ENCODE peak calls at places on chromosome 11, in seven cellular contexts. One of them, this sample, is unnamed.
A peak's percentile ranks its signal among the peaks of the same experiment; 100 is the strongest.

GRCh38 chr11:122310701-122311100 is 194.7 kb upstream of the BLID start:
- DNase-seq in spleen: no peak
- DNase-seq in LNCaP clone FGC: no peak
- DNase-seq in RWPE2: no peak
- DNase-seq in foreskin fibroblast: no peak
- DNase-seq in right lobe of liver: no peak
- DNase-seq in fibroblast of lung: no peak
- DNase-seq in this sample: no peak

GRCh38 chr11:77093987-77094840 is 8.4 kb upstream of the OMP start:
- DNase-seq in LNCaP clone FGC: no peak
- DNase-seq in fibroblast of lung: no peak
- DNase-seq in spleen: peak; percentile 58
- DNase-seq in RWPE2: peak; percentile 12
- DNase-seq in foreskin fibroblast: no peak
- DNase-seq in right lobe of liver: peak; percentile 16
- DNase-seq in this sample: no peak

GRCh38 chr11:30991376-30991775 is 378.2 kb downstream of the DCDC1 start:
- DNase-seq in right lobe of liver: peak; percentile 28
- DNase-seq in RWPE2: no peak
- DNase-seq in foreskin fibroblast: no peak
- DNase-seq in LNCaP clone FGC: no peak
- DNase-seq in spleen: no peak
- DNase-seq in fibroblast of lung: no peak
- DNase-seq in this sample: no peak

GRCh38 chr11:35045219-35045819 is 93.7 kb upstream of the CD44 start:
- DNase-seq in fibroblast of lung: no peak
- DNase-seq in RWPE2: no peak
- DNase-seq in right lobe of liver: no peak
- DNase-seq in spleen: peak; percentile 75
- DNase-seq in LNCaP clone FGC: no peak
- DNase-seq in foreskin fibroblast: no peak
- DNase-seq in this sample: no peak

GRCh38 chr11:86473991-86474833 is 99.5 kb downstream of the CCDC81 start:
- DNase-seq in LNCaP clone FGC: no peak
- DNase-seq in right lobe of liver: no peak
- DNase-seq in spleen: no peak
- DNase-seq in fibroblast of lung: peak; percentile 40
- DNase-seq in foreskin fibroblast: peak; percentile 69
- DNase-seq in RWPE2: no peak
- DNase-seq in this sample: no peak

GRCh38 chr11:58770627-58771457 is 39.1 kb upstream of the GLYAT start:
- DNase-seq in fibroblast of lung: peak; percentile 45
- DNase-seq in spleen: no peak
- DNase-seq in right lobe of liver: no peak
- DNase-seq in foreskin fibroblast: peak; percentile 7
- DNase-seq in LNCaP clone FGC: no peak
- DNase-seq in RWPE2: peak; percentile 72
- DNase-seq in this sample: peak; percentile 31

GRCh38 chr11:117822522-117823033 is 2.0 kb downstream of the FXYD2 start:
- DNase-seq in LNCaP clone FGC: no peak
- DNase-seq in fibroblast of lung: no peak
- DNase-seq in spleen: peak; percentile 64
- DNase-seq in foreskin fibroblast: no peak
- DNase-seq in RWPE2: peak; percentile 23
- DNase-seq in right lobe of liver: no peak
- DNase-seq in this sample: no peak

GRCh38 chr11:126195119-126195518 is 16.3 kb downstream of the RPUSD4 start:
- DNase-seq in spleen: no peak
- DNase-seq in foreskin fibroblast: no peak
- DNase-seq in right lobe of liver: no peak
- DNase-seq in LNCaP clone FGC: no peak
- DNase-seq in RWPE2: no peak
- DNase-seq in fibroblast of lung: no peak
- DNase-seq in this sample: no peak

GRCh38 chr11:119896387-119897045 is 167.5 kb upstream of the NECTIN1 start:
- DNase-seq in LNCaP clone FGC: no peak
- DNase-seq in fibroblast of lung: no peak
- DNase-seq in foreskin fibroblast: no peak
- DNase-seq in right lobe of liver: no peak
- DNase-seq in spleen: peak; percentile 23
- DNase-seq in RWPE2: no peak
- DNase-seq in this sample: no peak

GRCh38 chr11:13251961-13252360 is 25.6 kb upstream of the BMAL1 start:
- DNase-seq in LNCaP clone FGC: no peak
- DNase-seq in foreskin fibroblast: no peak
- DNase-seq in RWPE2: no peak
- DNase-seq in fibroblast of lung: no peak
- DNase-seq in right lobe of liver: no peak
- DNase-seq in spleen: no peak
- DNase-seq in this sample: no peak

GRCh38 chr11:13247606-13248320 is 29.8 kb upstream of the BMAL1 start:
- DNase-seq in LNCaP clone FGC: no peak
- DNase-seq in foreskin fibroblast: no peak
- DNase-seq in right lobe of liver: no peak
- DNase-seq in fibroblast of lung: no peak
- DNase-seq in spleen: no peak
- DNase-seq in RWPE2: no peak
- DNase-seq in this sample: no peak

GRCh38 chr11:13249177-13249576 is 28.4 kb upstream of the BMAL1 start:
- DNase-seq in LNCaP clone FGC: no peak
- DNase-seq in fibroblast of lung: no peak
- DNase-seq in foreskin fibroblast: no peak
- DNase-seq in right lobe of liver: no peak
- DNase-seq in spleen: no peak
- DNase-seq in RWPE2: no peak
- DNase-seq in this sample: no peak

GRCh38 chr11:13249992-13250391 is 27.6 kb upstream of the BMAL1 start:
- DNase-seq in foreskin fibroblast: no peak
- DNase-seq in fibroblast of lung: no peak
- DNase-seq in right lobe of liver: no peak
- DNase-seq in spleen: no peak
- DNase-seq in RWPE2: no peak
- DNase-seq in LNCaP clone FGC: no peak
- DNase-seq in this sample: no peak
- TF ChIP-seq CTCF in foreskin fibroblast: peak; percentile 16
- TF ChIP-seq CTCF in fibroblast of lung: no peak
- TF ChIP-seq CTCF in right lobe of liver: no peak
- TF ChIP-seq CTCF in spleen: no peak
- TF ChIP-seq CTCF in RWPE2: peak; percentile 65
- TF ChIP-seq CTCF in LNCaP clone FGC: peak; percentile 26
- TF ChIP-seq CTCF in this sample: peak; percentile 30

GRCh38 chr11:64000026-64000739 is 13.9 kb downstream of the OTUB1 start:
- DNase-seq in LNCaP clone FGC: no peak
- DNase-seq in fibroblast of lung: peak; percentile 61
- DNase-seq in spleen: peak; percentile 94
- DNase-seq in RWPE2: no peak
- DNase-seq in foreskin fibroblast: peak; percentile 64
- DNase-seq in right lobe of liver: peak; percentile 74
- DNase-seq in this sample: no peak

GRCh38 chr11:63999349-64000025 is 13.2 kb downstream of the OTUB1 start:
- DNase-seq in RWPE2: peak; percentile 95
- DNase-seq in fibroblast of lung: peak; percentile 64
- DNase-seq in foreskin fibroblast: peak; percentile 59
- DNase-seq in spleen: peak; percentile 87
- DNase-seq in right lobe of liver: peak; percentile 35
- DNase-seq in LNCaP clone FGC: no peak
- DNase-seq in this sample: no peak

GRCh38 chr11:63997801-63998332 is 11.6 kb downstream of the OTUB1 start:
- DNase-seq in LNCaP clone FGC: no peak
- DNase-seq in fibroblast of lung: no peak
- DNase-seq in spleen: no peak
- DNase-seq in right lobe of liver: no peak
- DNase-seq in RWPE2: peak; percentile 57
- DNase-seq in foreskin fibroblast: no peak
- DNase-seq in this sample: no peak

GRCh38 chr11:63997104-63997700 is 11.0 kb downstream of the OTUB1 start:
- DNase-seq in RWPE2: no peak
- DNase-seq in right lobe of liver: no peak
- DNase-seq in foreskin fibroblast: no peak
- DNase-seq in LNCaP clone FGC: no peak
- DNase-seq in fibroblast of lung: no peak
- DNase-seq in spleen: no peak
- DNase-seq in this sample: no peak

DNA sequence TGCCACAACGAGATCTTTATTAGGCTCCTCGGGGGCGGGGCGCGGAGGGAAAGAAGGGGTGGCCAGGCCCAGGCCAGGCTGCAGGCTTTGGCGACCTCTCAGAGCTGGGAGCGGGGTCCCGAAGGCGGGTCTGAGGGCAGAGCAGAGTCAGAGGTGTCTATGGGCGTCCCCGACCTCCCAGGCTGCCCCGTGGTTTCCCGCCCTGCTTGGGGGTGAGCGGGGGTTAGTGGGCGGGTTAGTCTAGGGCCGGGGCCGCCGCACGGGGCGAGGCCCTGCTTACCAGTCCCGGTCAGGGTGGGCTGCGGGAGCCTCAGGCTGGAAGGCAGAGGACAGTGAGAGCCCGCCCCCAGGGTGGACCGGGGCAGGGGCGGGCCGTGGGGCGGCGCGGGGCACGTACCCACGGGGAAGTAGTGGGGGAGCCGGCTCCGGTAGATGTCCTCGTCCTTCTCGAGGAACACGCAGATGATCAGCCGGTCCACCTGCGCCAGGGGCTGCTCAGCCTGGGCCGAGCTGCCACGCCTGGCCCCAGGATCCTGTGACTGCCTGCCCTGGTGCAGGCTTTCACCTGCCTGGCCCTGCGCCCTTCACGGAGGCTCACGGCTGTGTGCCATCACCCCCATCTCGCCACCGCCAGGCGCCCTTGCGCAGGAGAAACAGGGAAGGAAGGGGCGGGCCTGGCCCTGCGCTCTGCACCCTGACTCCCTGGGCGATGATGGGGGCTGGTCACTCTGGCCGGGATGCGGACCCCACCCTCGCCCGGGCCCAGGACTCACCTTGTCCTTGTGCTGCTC is 12.5 kb downstream of the OTUB1 start:
- DNase-seq in foreskin fibroblast: no peak
- DNase-seq in RWPE2: no peak
- DNase-seq in LNCaP clone FGC: no peak
- DNase-seq in spleen: peak; percentile 85
- DNase-seq in right lobe of liver: peak; percentile 40
- DNase-seq in fibroblast of lung: no peak
- DNase-seq in this sample: no peak
- TF ChIP-seq CTCF in foreskin fibroblast: no peak
- TF ChIP-seq CTCF in RWPE2: peak; percentile 7
- TF ChIP-seq CTCF in LNCaP clone FGC: no peak
- TF ChIP-seq CTCF in spleen: no peak
- TF ChIP-seq CTCF in right lobe of liver: no peak
- TF ChIP-seq CTCF in fibroblast of lung: no peak
- TF ChIP-seq CTCF in this sample: no peak

DNA sequence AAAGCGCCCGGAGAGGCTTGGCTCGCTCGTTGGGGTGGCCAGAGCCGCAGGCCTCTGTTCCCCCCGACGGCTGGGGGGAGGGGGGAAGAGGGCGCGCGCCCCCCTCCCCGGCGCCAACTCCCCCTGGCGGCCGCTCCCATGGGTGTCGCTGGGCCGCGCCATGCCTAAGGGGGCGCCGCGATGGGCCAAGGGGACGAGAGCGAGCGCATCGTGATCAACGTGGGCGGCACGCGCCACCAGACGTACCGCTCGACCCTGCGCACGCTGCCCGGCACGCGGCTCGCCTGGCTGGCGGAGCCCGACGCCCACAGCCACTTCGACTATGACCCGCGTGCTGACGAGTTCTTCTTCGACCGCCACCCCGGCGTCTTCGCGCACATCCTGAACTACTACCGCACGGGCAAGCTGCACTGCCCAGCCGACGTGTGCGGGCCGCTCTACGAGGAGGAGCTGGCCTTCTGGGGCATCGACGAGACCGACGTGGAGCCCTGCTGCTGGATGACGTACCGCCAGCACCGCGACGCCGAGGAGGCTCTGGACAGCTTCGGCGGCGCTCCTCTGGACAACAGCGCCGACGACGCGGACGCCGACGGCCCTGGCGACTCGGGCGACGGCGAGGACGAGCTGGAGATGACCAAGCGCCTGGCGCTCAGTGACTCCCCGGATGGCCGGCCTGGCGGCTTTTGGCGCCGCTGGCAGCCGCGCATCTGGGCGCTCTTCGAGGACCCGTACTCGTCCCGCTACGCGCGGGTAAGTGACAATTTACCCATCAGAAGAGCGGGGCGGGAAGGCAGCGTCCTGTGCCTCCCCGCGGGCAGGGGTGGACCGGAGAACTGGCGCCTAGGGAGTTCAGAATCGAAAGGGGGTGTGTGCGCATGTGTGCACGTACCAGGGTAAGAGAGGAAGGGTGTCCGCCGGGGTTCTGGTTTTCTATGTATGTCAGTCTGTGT is 1.5 kb downstream of the KCNC1 start:
- DNase-seq in right lobe of liver: no peak
- DNase-seq in spleen: peak; percentile 66
- DNase-seq in foreskin fibroblast: no peak
- DNase-seq in RWPE2: no peak
- DNase-seq in LNCaP clone FGC: no peak
- DNase-seq in fibroblast of lung: no peak
- DNase-seq in this sample: no peak
- TF ChIP-seq CTCF in right lobe of liver: no peak
- TF ChIP-seq CTCF in spleen: no peak
- TF ChIP-seq CTCF in foreskin fibroblast: peak; percentile 11
- TF ChIP-seq CTCF in RWPE2: peak; percentile 23
- TF ChIP-seq CTCF in LNCaP clone FGC: peak; percentile 16
- TF ChIP-seq CTCF in fibroblast of lung: peak; percentile 26
- TF ChIP-seq CTCF in this sample: peak; percentile 41

GRCh38 chr11:12087075-12087775 is 23.2 kb upstream of the MICAL2 start:
- DNase-seq in RWPE2: no peak
- DNase-seq in right lobe of liver: no peak
- DNase-seq in fibroblast of lung: peak; percentile 81
- DNase-seq in foreskin fibroblast: peak; percentile 78
- DNase-seq in spleen: peak; percentile 79
- DNase-seq in LNCaP clone FGC: no peak
- DNase-seq in this sample: no peak
- TF ChIP-seq CTCF in RWPE2: no peak
- TF ChIP-seq CTCF in right lobe of liver: no peak
- TF ChIP-seq CTCF in fibroblast of lung: no peak
- TF ChIP-seq CTCF in foreskin fibroblast: no peak
- TF ChIP-seq CTCF in spleen: no peak
- TF ChIP-seq CTCF in LNCaP clone FGC: no peak
- TF ChIP-seq CTCF in this sample: peak; percentile 7

This sample was measured in HFF-Myc.